ENCODE peak calls at places on chromosomes 3 and 15, in seven cellular contexts. D is HepG2, O is esophagus squamous epithelium, Q is suprapubic skin, B is uterus, E is endothelial cell of umbilical vein, N is tibial nerve. J is an unnamed sample. For H3K27me3 and H3K4me1, the result is how much of the 10 kb centered on the place peaks cover.

GRCh38 chr3:32241100-32241499 is 2.6 kb downstream of the CMTM8 start:
- DNase-seq in E (no peak), B (no peak), Q (no peak), D (no peak), N (no peak), O (no peak), J (no peak)

GRCh38 chr3:136545664-136546266 is 206.4 kb downstream of the STAG1 start:
- DNase-seq in E (peak), D (no peak), Q (no peak), O (no peak), N (no peak), B (no peak), J (no peak)

GRCh38 chr3:124266517-124266916 is 274.6 kb upstream of the ROPN1 start:
- DNase-seq in Q (no peak), O (no peak), D (no peak), N (no peak), B (no peak), E (peak), J (no peak)

GRCh38 chr3:100482181-100482580 is 10.2 kb upstream of the TMEM45A start:
- DNase-seq in N (no peak), E (no peak), B (no peak), D (no peak), O (no peak), Q (no peak), J (no peak)

GRCh38 chr15:89984001-89984400 is 17.1 kb upstream of the ZNF710 start:
- DNase-seq in D (no peak), E (no peak), B (no peak), N (no peak), Q (no peak), O (no peak), J (no peak)

GRCh38 chr3:60610441-60611112 is 640.7 kb downstream of the FHIT start:
- DNase-seq in O (peak), Q (peak), D (no peak), E (no peak), B (peak), N (peak), J (no peak)

GRCh38 chr15:54102704-54103103 is 124.5 kb downstream of the UNC13C start:
- DNase-seq in D (no peak), E (no peak), Q (no peak), B (no peak), N (no peak), O (no peak), J (no peak)

GRCh38 chr3:121976727-121977126 is 45.3 kb downstream of the ILDR1 start:
- DNase-seq in E (no peak), Q (no peak), O (no peak), D (no peak), B (no peak), N (no peak), J (no peak)

GRCh38 chr3:63043631-63044030 is 168.4 kb upstream of the CADPS start:
- DNase-seq in N (no peak), D (no peak), O (no peak), E (no peak), Q (no peak), B (no peak), J (no peak)

GRCh38 chr3:88828466-88828865 is 279.0 kb upstream of the EPHA3 start:
- DNase-seq in N (no peak), E (no peak), O (no peak), B (no peak), Q (no peak), D (no peak), J (no peak)

GRCh38 chr3:79203144-79203519 is 564.7 kb downstream of the ROBO1 start:
- DNase-seq in D (no peak), B (no peak), E (no peak), Q (no peak), N (no peak), O (no peak), J (no peak)

GRCh38 chr3:186687120-186687651 is 21.4 kb downstream of the HRG start:
- DNase-seq in B (no peak), N (no peak), E (peak), O (no peak), D (peak), Q (no peak), J (no peak)

GRCh38 chr3:186697510-186697909 is 19.6 kb upstream of the KNG1 start:
- DNase-seq in E (no peak), O (no peak), Q (no peak), D (no peak), N (no peak), B (no peak), J (no peak)

GRCh38 chr3:186693843-186694242 is 23.3 kb upstream of the KNG1 start:
- DNase-seq in E (no peak), D (no peak), Q (no peak), N (no peak), B (no peak), O (no peak), J (no peak)

GRCh38 chr3:186694288-186695032 is 22.7 kb upstream of the KNG1 start:
- DNase-seq in E (no peak), O (no peak), Q (no peak), N (no peak), B (no peak), D (no peak), J (no peak)

DNA sequence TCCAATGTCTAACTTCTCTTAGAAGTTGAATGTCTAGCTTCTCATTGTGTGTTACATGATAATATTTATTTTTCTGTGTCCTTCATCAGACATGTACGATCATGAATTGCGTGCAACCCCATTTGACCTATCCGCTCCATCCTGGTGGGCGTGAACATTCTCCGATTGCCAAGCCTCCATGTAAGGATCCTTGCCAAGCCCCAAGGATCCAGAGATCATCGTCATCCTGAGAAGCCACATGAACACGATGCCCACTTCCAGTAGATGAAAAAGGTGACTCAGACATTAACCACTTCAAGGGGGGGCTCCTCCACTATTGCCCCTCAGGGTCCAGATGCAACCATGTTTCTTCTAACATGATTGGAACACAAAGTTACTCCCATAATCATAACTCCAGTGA is 25.5 kb upstream of the KNG1 start:
- DNase-seq in D (no peak), N (no peak), O (no peak), Q (no peak), B (no peak), E (no peak), J (peak)
- H3K27me3 ChIP-seq in D (under half), N (under half), O (under half), Q (under half), B (under half), E (under half), J (under half)

GRCh38 chr3:108222813-108223307 is 636 bp upstream of the IFT57 start:
- DNase-seq in N (no peak), B (no peak), O (no peak), Q (no peak), D (no peak), E (no peak), J (no peak)

GRCh38 chr3:108221403-108221802 is 821 bp downstream of the IFT57 start:
- DNase-seq in D (no peak), E (peak), B (no peak), N (no peak), Q (no peak), O (no peak), J (no peak)

GRCh38 chr3:108219336-108219735 is 2.9 kb downstream of the IFT57 start:
- DNase-seq in B (no peak), N (no peak), O (no peak), Q (no peak), E (no peak), D (no peak), J (no peak)

GRCh38 chr3:108223928-108224327 is 1.7 kb upstream of the IFT57 start:
- DNase-seq in B (no peak), N (no peak), D (no peak), Q (no peak), E (peak), O (no peak), J (no peak)

DNA sequence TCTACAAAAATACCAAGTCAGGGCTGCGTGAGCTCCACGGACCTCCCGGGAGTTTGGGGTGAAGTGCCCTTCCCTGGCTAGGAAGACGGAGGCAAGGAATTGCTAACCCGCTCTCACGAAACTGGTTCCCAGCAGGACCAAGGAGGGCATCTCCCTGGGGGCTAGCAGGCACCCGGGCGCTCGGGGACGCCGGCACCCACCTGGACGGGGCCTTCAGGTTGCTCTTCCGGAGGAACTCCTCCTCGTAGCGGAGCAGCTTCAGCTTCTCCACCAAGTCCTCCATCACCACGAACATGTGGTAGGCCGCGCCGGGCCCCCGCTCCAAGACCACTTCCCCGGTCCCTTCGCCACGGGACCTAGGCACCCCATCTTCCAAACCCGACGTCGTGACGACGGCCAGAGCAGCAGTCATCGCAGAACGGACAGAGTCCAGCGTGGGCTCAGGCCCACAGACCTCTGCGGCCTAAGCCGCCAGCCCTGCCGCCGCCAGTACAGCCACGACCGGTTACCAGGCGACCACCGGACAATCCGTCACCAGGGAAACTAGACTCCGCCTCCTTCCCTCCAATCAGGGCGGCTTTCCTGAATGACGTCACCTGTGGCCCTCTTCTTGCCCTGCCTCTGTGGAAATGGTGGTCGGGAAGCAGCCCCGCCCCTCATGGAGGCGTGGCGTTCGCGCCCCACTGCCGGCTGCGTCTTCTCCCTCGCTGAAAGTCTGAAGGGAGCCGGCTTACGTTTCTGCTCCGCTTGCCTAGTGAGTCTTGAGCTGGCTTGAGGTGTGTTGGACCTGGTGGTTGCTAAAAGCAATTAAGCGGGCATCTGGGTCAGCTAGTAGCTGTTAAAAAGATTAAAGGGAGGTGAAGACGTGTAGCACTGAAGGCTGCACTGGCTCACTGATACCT is at the start of gene IFT57:
- DNase-seq in D (peak), E (peak), O (peak), B (peak), Q (peak), N (peak), J (peak)
- TF ChIP-seq POLR2A in D (no peak), E (peak), O (peak), B (peak), Q (peak), N (peak), J (peak)

DNA sequence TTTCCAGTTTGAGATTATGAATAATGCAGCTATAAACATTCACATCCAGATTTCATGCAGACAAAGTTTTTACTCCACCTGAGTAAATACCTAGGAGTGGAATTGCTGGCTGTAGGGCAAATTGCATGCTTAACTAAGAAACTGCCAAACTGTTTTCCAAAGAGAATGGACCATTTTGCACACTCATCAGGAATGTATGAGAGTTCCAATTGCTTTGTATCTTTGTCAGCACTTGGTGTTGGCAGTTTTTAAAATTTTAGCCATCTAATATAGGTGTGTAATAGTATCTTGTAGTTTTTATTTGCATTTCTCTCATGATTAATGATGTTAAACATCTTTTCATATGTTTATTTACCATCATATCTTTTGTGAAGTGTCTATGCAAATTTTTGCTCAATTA is 40.6 kb upstream of the TRIM59 start:
- DNase-seq in N (no peak), E (no peak), Q (no peak), D (no peak), O (no peak), B (no peak), J (no peak)
- H3K4me1 ChIP-seq in N (under half), E (under half), Q (under half), D (under half), O (under half), B (under half), J (under half)

DNA sequence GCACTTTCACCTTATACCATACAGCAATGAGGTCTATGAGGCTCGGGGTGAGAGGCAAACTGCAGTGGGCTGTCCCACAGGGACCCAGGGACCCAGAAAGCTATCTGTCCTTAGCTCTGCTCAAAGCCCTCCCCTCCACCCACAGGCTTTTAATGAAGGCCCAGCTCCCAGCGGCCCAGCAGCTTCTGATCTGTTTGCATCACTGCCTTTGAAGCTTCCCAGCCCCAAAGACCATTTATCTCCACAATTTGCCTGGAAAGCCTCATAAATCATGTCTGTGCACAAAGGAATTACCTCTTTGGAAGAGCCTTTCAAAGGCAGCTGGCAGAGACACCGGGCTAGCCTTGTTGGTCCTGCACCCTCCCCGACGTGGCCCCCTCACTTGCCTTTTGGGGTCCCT is 123.9 kb downstream of the RAB11A start:
- DNase-seq in N (no peak), O (no peak), Q (no peak), B (no peak), E (no peak), D (no peak), J (no peak)
- H3K27me3 ChIP-seq in N (under half), O (half or more), Q (half or more), B (under half), E (under half), D (under half), J (under half)

GRCh38 chr15:81880833-81881232 is 165.0 kb downstream of the MEX3B start:
- DNase-seq in B (no peak), D (no peak), E (no peak), Q (no peak), N (no peak), O (no peak), J (no peak)
- TF ChIP-seq POLR2A in B (no peak), D (no peak), E (no peak), Q (no peak), N (no peak), O (no peak), J (no peak)

GRCh38 chr3:20055020-20055775 is 15.0 kb downstream of the KAT2B start:
- DNase-seq in N (no peak), O (no peak), Q (no peak), B (no peak), E (peak), D (no peak), J (no peak)
- H3K4me1 ChIP-seq in N (under half), O (half or more), Q (half or more), B (under half), E (under half), D (under half), J (under half)

J was measured in breast epithelium.